ENCODE peak calls at places on chromosomes 16 and 17, in four cellular contexts. One of them, this sample, is unnamed.

GRCh38 chr16:84186685-84187437 is at the start of gene TAF1C:
- DNase-seq in NCI-H2171: peak
- DNase-seq in left ventricle myocardium inferior: peak
- DNase-seq in activated gamma-delta T cell treated with Interleukin-2 at 50 U/mL for 16 hours: peak
- DNase-seq in this sample: peak

GRCh38 chr16:20884240-20884556 is 16.0 kb downstream of the DCUN1D3 start:
- DNase-seq in left ventricle myocardium inferior: no peak
- DNase-seq in NCI-H2171: no peak
- DNase-seq in activated gamma-delta T cell treated with Interleukin-2 at 50 U/mL for 16 hours: no peak
- DNase-seq in this sample: no peak

GRCh38 chr16:72576189-72576588 is 404.2 kb upstream of the PMFBP1 start:
- DNase-seq in NCI-H2171: no peak
- DNase-seq in left ventricle myocardium inferior: no peak
- DNase-seq in activated gamma-delta T cell treated with Interleukin-2 at 50 U/mL for 16 hours: no peak
- DNase-seq in this sample: no peak

GRCh38 chr17:80575057-80575875 is 30.6 kb downstream of the RPTOR start:
- DNase-seq in left ventricle myocardium inferior: peak
- DNase-seq in activated gamma-delta T cell treated with Interleukin-2 at 50 U/mL for 16 hours: peak
- DNase-seq in NCI-H2171: peak
- DNase-seq in this sample: peak

GRCh38 chr17:40298726-40299125 is 10.3 kb upstream of the RARA start:
- DNase-seq in left ventricle myocardium inferior: no peak
- DNase-seq in activated gamma-delta T cell treated with Interleukin-2 at 50 U/mL for 16 hours: no peak
- DNase-seq in NCI-H2171: no peak
- DNase-seq in this sample: no peak

GRCh38 chr17:6052926-6053325 is 17.3 kb upstream of the WSCD1 start:
- DNase-seq in left ventricle myocardium inferior: no peak
- DNase-seq in NCI-H2171: no peak
- DNase-seq in activated gamma-delta T cell treated with Interleukin-2 at 50 U/mL for 16 hours: no peak
- DNase-seq in this sample: no peak

GRCh38 chr16:86337138-86337537 is 173.2 kb upstream of the FOXF1 start:
- DNase-seq in activated gamma-delta T cell treated with Interleukin-2 at 50 U/mL for 16 hours: no peak
- DNase-seq in NCI-H2171: no peak
- DNase-seq in left ventricle myocardium inferior: no peak
- DNase-seq in this sample: no peak

GRCh38 chr17:66313995-66314659 is 11.7 kb downstream of the PRKCA start:
- DNase-seq in NCI-H2171: no peak
- DNase-seq in left ventricle myocardium inferior: no peak
- DNase-seq in activated gamma-delta T cell treated with Interleukin-2 at 50 U/mL for 16 hours: no peak
- DNase-seq in this sample: no peak

GRCh38 chr16:52546291-52546941 is 527 bp downstream of the TOX3 start:
- DNase-seq in left ventricle myocardium inferior: no peak
- DNase-seq in NCI-H2171: no peak
- DNase-seq in activated gamma-delta T cell treated with Interleukin-2 at 50 U/mL for 16 hours: no peak
- DNase-seq in this sample: no peak

GRCh38 chr16:14109077-14109775 is 38.1 kb downstream of the MRTFB start:
- DNase-seq in left ventricle myocardium inferior: no peak
- DNase-seq in NCI-H2171: no peak
- DNase-seq in activated gamma-delta T cell treated with Interleukin-2 at 50 U/mL for 16 hours: no peak
- DNase-seq in this sample: no peak

GRCh38 chr17:60077226-60077625 is 1.5 kb downstream of the HEATR6 start:
- DNase-seq in left ventricle myocardium inferior: no peak
- DNase-seq in activated gamma-delta T cell treated with Interleukin-2 at 50 U/mL for 16 hours: no peak
- DNase-seq in NCI-H2171: no peak
- DNase-seq in this sample: no peak

GRCh38 chr17:76240461-76241204 is at the start of gene RNF157:
- DNase-seq in activated gamma-delta T cell treated with Interleukin-2 at 50 U/mL for 16 hours: peak
- DNase-seq in NCI-H2171: peak
- DNase-seq in left ventricle myocardium inferior: peak
- DNase-seq in this sample: peak

GRCh38 chr17:62790554-62790953 is 17.6 kb downstream of the MARCHF10 start:
- DNase-seq in NCI-H2171: no peak
- DNase-seq in activated gamma-delta T cell treated with Interleukin-2 at 50 U/mL for 16 hours: no peak
- DNase-seq in left ventricle myocardium inferior: no peak
- DNase-seq in this sample: no peak

GRCh38 chr17:34420254-34420766 is 57.3 kb upstream of the CCL1 start:
- DNase-seq in left ventricle myocardium inferior: peak
- DNase-seq in NCI-H2171: peak
- DNase-seq in activated gamma-delta T cell treated with Interleukin-2 at 50 U/mL for 16 hours: peak
- DNase-seq in this sample: peak

GRCh38 chr16:88487920-88488842 is 35.1 kb downstream of the ZFPM1 start:
- DNase-seq in NCI-H2171: no peak
- DNase-seq in left ventricle myocardium inferior: no peak
- DNase-seq in activated gamma-delta T cell treated with Interleukin-2 at 50 U/mL for 16 hours: no peak
- DNase-seq in this sample: no peak

GRCh38 chr16:81694494-81695285 is 84.4 kb upstream of the PLCG2 start:
- DNase-seq in left ventricle myocardium inferior: no peak
- DNase-seq in NCI-H2171: no peak
- DNase-seq in activated gamma-delta T cell treated with Interleukin-2 at 50 U/mL for 16 hours: no peak
- DNase-seq in this sample: no peak

GRCh38 chr17:7435676-7436555 is 681 bp downstream of the TMEM102 start:
- DNase-seq in activated gamma-delta T cell treated with Interleukin-2 at 50 U/mL for 16 hours: peak
- DNase-seq in left ventricle myocardium inferior: peak
- DNase-seq in NCI-H2171: no peak
- DNase-seq in this sample: peak

GRCh38 chr17:78324391-78325075 is 35.3 kb downstream of the SOCS3 start:
- DNase-seq in activated gamma-delta T cell treated with Interleukin-2 at 50 U/mL for 16 hours: peak
- DNase-seq in left ventricle myocardium inferior: peak
- DNase-seq in NCI-H2171: peak
- DNase-seq in this sample: no peak

GRCh38 chr17:73199751-73200317 is 7.0 kb downstream of the COG1 start:
- DNase-seq in left ventricle myocardium inferior: no peak
- DNase-seq in activated gamma-delta T cell treated with Interleukin-2 at 50 U/mL for 16 hours: no peak
- DNase-seq in NCI-H2171: no peak
- DNase-seq in this sample: no peak

GRCh38 chr17:82830249-82830661 is 9.6 kb downstream of the ZNF750 start:
- DNase-seq in NCI-H2171: peak
- DNase-seq in activated gamma-delta T cell treated with Interleukin-2 at 50 U/mL for 16 hours: no peak
- DNase-seq in left ventricle myocardium inferior: peak
- DNase-seq in this sample: no peak

GRCh38 chr16:57537596-57538234 is 1.3 kb upstream of the CCDC102A start:
- DNase-seq in activated gamma-delta T cell treated with Interleukin-2 at 50 U/mL for 16 hours: no peak
- DNase-seq in left ventricle myocardium inferior: no peak
- DNase-seq in NCI-H2171: no peak
- DNase-seq in this sample: peak

GRCh38 chr16:9097266-9098219 is 6.1 kb downstream of the HAPSTR1 start:
- DNase-seq in left ventricle myocardium inferior: no peak
- DNase-seq in activated gamma-delta T cell treated with Interleukin-2 at 50 U/mL for 16 hours: no peak
- DNase-seq in NCI-H2171: no peak
- DNase-seq in this sample: no peak

GRCh38 chr16:4409081-4409932 is 7.1 kb downstream of the CORO7 start:
- DNase-seq in activated gamma-delta T cell treated with Interleukin-2 at 50 U/mL for 16 hours: no peak
- DNase-seq in NCI-H2171: peak
- DNase-seq in left ventricle myocardium inferior: no peak
- DNase-seq in this sample: no peak

GRCh38 chr16:35711435-35711834 is 2252.0 kb downstream of the TP53TG3F start:
- DNase-seq in left ventricle myocardium inferior: no peak
- DNase-seq in NCI-H2171: no peak
- DNase-seq in activated gamma-delta T cell treated with Interleukin-2 at 50 U/mL for 16 hours: no peak
- DNase-seq in this sample: no peak

GRCh38 chr16:4385789-4386451 is 14.3 kb downstream of the VASN start:
- DNase-seq in left ventricle myocardium inferior: no peak
- DNase-seq in NCI-H2171: no peak
- DNase-seq in activated gamma-delta T cell treated with Interleukin-2 at 50 U/mL for 16 hours: no peak
- DNase-seq in this sample: no peak

GRCh38 chr17:77160877-77161530 is 20.2 kb downstream of the SEC14L1 start:
- DNase-seq in activated gamma-delta T cell treated with Interleukin-2 at 50 U/mL for 16 hours: no peak
- DNase-seq in NCI-H2171: no peak
- DNase-seq in left ventricle myocardium inferior: no peak
- DNase-seq in this sample: no peak

GRCh38 chr17:76384987-76385891 is 830 bp downstream of the SPHK1 start:
- DNase-seq in activated gamma-delta T cell treated with Interleukin-2 at 50 U/mL for 16 hours: peak
- DNase-seq in left ventricle myocardium inferior: peak
- DNase-seq in NCI-H2171: no peak
- DNase-seq in this sample: peak

GRCh38 chr17:68863091-68863652 is 92.0 kb downstream of the ABCA8 start:
- DNase-seq in activated gamma-delta T cell treated with Interleukin-2 at 50 U/mL for 16 hours: no peak
- DNase-seq in left ventricle myocardium inferior: no peak
- DNase-seq in NCI-H2171: no peak
- DNase-seq in this sample: no peak

GRCh38 chr17:19317359-19318095 is 45.0 kb downstream of the B9D1 start:
- DNase-seq in NCI-H2171: no peak
- DNase-seq in activated gamma-delta T cell treated with Interleukin-2 at 50 U/mL for 16 hours: no peak
- DNase-seq in left ventricle myocardium inferior: peak
- DNase-seq in this sample: peak

GRCh38 chr16:29876578-29877249 is 13.7 kb upstream of the CDIPT start:
- DNase-seq in left ventricle myocardium inferior: no peak
- DNase-seq in activated gamma-delta T cell treated with Interleukin-2 at 50 U/mL for 16 hours: peak
- DNase-seq in NCI-H2171: no peak
- DNase-seq in this sample: no peak

GRCh38 chr17:76969598-76970172 is 101.5 kb downstream of the MGAT5B start:
- DNase-seq in activated gamma-delta T cell treated with Interleukin-2 at 50 U/mL for 16 hours: no peak
- DNase-seq in left ventricle myocardium inferior: no peak
- DNase-seq in NCI-H2171: peak
- DNase-seq in this sample: no peak

GRCh38 chr17:61335845-61336655 is 63.6 kb upstream of the TBX2 start:
- DNase-seq in left ventricle myocardium inferior: no peak
- DNase-seq in activated gamma-delta T cell treated with Interleukin-2 at 50 U/mL for 16 hours: no peak
- DNase-seq in NCI-H2171: peak
- DNase-seq in this sample: no peak

GRCh38 chr17:81253358-81254131 is 14.4 kb downstream of the NDUFAF8 start:
- DNase-seq in NCI-H2171: no peak
- DNase-seq in left ventricle myocardium inferior: no peak
- DNase-seq in activated gamma-delta T cell treated with Interleukin-2 at 50 U/mL for 16 hours: peak
- DNase-seq in this sample: peak

This sample was measured in Peyer's patch.